ENCODE peak calls at places on chromosomes 2 and 18, in four cellular contexts. G is GM12878, F is upper lobe of left lung, A is transverse colon. D is an unnamed sample.

GRCh38 chr18:22040527-22040926 is 128.9 kb upstream of the GATA6 start:
- DNase-seq in G (no peak), F (no peak), A (peak), D (no peak)

GRCh38 chr18:11245889-11246288 is 96.5 kb upstream of the PIEZO2 start:
- DNase-seq in G (no peak), F (no peak), A (no peak), D (no peak)

GRCh38 chr18:61572871-61573270 is 239.6 kb downstream of the CDH20 start:
- DNase-seq in G (no peak), F (no peak), A (no peak), D (no peak)

GRCh38 chr2:28486526-28486925 is 9.3 kb upstream of the PLB1 start:
- DNase-seq in G (no peak), F (no peak), A (no peak), D (no peak)

GRCh38 chr2:182014284-182014683 is 28.6 kb downstream of the PPP1R1C start:
- DNase-seq in G (no peak), F (no peak), A (no peak), D (no peak)

GRCh38 chr18:45962461-45962860 is 4.7 kb downstream of the EPG5 start:
- DNase-seq in G (peak), F (no peak), A (no peak), D (no peak)

GRCh38 chr2:168210898-168211570 is 36.4 kb downstream of the STK39 start:
- DNase-seq in G (no peak), F (no peak), A (no peak), D (no peak)

GRCh38 chr2:205723174-205723573 is 40.9 kb downstream of the NRP2 start:
- DNase-seq in G (no peak), F (no peak), A (no peak), D (no peak)

GRCh38 chr2:218407717-218408116 is 8.0 kb downstream of the CTDSP1 start:
- DNase-seq in G (no peak), F (no peak), A (no peak), D (peak)

GRCh38 chr2:240644171-240644651 is 18.9 kb downstream of the GPR35 start:
- DNase-seq in G (no peak), F (no peak), A (no peak), D (peak)

GRCh38 chr18:77250501-77250925 is 865 bp downstream of the GALR1 start:
- DNase-seq in G (no peak), F (peak), A (no peak), D (no peak)

GRCh38 chr2:7034313-7034712 is 117.1 kb downstream of the RNF144A start:
- DNase-seq in G (no peak), F (no peak), A (no peak), D (peak)

GRCh38 chr2:62254424-62255266 is 58.7 kb downstream of the B3GNT2 start:
- DNase-seq in G (no peak), F (no peak), A (no peak), D (no peak)

DNA sequence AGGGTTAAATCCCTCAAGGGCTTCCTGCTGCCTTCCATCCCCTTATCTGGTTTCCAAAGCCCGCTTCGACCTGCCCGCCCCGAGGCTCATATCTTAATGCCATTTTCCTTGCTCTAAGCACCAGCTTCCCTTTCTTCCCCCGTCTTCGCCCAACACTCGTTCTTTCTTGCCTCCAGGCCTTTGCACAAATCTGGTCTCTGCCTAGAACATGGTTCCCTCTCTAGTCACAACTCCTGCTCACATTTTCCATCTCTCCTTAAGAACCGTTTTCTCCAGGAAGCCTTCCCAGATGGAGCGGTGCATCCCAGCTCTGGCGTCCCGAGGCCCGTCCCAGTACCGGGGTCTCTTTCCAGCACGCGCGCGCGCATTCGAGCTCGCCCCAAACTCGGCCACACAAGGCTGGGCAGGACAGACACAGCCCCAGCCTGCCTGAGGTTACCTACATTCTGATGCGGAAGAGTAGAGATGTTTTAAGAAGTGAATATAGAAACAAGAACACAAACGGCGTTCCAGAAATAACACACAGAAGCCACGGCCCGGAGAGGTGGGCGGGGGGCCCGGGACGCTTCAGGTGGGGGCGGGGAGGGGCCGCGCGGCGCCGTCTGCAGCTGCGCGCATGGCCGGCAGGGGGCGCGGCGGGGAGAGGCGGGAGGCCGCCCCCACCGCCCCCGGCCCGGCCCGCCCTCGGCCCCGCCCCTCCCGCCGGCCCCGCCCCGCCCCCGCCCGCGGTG is at the start of gene DGKD:
- DNase-seq in G (no peak), F (no peak), A (peak), D (peak)
- TF ChIP-seq POLR2AphosphoS5 in G (peak), F (no peak), A (no peak), D (no peak)

GRCh38 chr2:12321017-12321641 is 395.6 kb upstream of the TRIB2 start:
- DNase-seq in G (no peak), F (no peak), A (no peak), D (peak)

GRCh38 chr2:12330916-12331315 is 385.8 kb upstream of the TRIB2 start:
- DNase-seq in G (no peak), F (no peak), A (no peak), D (no peak)

GRCh38 chr2:12326449-12327190 is 390.1 kb upstream of the TRIB2 start:
- DNase-seq in G (no peak), F (no peak), A (no peak), D (no peak)

GRCh38 chr2:12321886-12322285 is 394.9 kb upstream of the TRIB2 start:
- DNase-seq in G (no peak), F (no peak), A (no peak), D (no peak)

DNA sequence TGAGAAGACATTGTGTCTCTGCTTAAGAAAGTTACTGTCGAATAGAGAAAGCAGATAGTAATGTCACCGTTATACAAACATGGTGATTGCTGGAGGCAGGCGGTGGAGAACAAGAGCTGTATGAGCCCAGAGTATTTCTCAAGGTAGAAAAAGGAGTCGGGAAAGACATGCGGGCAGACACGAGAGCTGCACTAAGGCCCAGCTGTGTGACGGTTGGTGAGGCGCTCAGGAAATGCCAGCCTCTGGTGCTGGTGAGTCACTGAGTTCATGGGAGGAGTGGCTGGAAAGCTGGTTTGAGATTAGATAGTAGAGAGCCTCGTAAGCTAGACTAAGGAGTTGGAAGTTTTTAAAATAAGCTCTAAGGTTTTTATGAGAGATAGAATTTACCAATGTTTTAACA is 390.9 kb upstream of the TRIB2 start:
- DNase-seq in G (no peak), F (no peak), A (no peak), D (no peak)
- TF ChIP-seq EP300 in G (no peak), F (no peak), A (no peak), D (no peak)

GRCh38 chr18:42340423-42341009 is 385.5 kb downstream of the PIK3C3 start:
- DNase-seq in G (no peak), F (no peak), A (no peak), D (no peak)
- H3K4me3 ChIP-seq in G (no peak), F (no peak), A (no peak), D (no peak)

DNA sequence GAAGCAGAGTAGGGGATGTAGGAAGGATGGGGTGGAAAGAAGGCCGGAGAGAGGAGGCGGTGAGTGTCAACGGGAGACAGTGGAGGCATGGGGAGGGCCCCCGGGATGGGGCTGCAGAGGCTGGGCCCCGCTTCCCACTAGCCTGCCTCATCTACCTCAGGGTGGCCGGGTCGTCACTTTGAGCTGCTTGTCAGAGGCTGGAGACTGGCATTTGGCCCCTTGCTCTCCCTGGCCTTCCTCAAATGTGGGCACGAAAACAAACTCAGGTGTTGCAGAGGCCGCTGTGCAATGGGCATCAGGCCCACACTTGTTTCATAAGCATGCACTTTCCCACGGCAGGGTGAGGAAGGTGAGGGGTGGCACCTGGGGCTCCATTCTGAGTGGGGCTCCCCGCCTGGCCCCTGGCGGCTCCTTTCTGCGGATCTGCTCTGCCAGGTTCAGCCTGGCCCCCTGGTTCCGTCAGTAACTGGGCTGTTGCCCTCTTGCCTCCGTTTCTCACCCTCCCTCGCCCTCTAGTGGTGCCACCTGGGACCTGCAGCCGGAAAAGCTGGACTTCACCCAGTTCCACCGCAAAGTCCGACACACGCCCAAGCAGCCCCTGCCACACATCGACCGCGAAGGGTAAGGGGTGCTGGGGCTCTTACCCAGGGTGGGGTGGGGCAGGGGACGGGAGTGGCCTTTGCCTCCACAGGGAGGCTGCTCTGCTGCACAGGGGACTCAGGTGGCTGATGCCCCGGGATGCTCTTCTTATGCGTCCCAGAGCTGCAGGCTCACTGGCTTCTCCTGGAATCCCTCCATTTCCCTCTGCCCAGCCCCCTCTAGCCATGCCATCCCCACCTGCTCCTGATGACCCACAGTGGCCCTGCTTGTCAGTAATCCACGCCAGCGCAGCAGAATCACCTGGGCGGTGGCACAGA is 125.4 kb downstream of the CTIF start:
- DNase-seq in G (no peak), F (peak), A (peak), D (peak)
- TF ChIP-seq POLR2AphosphoS5 in G (no peak), F (no peak), A (no peak), D (peak)

DNA sequence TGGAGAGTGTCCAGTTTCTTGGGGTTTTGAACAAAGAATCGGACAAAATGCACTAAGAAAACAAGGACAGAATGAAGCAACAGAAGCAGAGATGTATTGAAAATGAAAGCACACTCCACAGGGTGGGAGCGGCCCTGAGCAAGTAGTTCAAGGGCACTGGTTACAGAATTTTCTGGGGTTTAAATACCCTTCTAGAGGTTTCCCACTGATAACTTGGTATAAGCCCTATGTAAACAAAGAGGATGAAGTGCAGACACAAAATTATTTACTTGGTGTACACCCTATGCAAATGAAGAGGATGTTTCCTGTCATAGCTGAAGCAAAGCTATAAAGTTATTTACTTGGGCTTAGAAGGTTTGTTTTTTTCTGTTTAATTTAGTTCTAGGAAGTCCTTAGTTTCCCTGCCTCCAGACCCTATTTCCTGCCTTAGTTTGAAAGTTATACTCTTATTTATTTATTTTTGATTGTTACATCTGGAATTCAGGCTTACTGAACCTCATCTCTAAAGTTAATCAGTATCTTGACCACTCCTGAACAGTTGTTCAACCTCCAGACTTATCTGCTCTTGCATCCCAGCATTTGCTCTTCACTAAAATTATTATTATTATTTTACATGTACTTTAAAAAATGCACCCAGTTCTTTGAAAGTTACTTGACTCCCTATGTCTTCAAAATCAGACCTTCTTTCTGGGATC is 193.5 kb downstream of the SPP2 start:
- DNase-seq in G (no peak), F (no peak), A (no peak), D (no peak)
- TF ChIP-seq EP300 in G (no peak), F (no peak), A (no peak), D (no peak)

D was measured in sigmoid colon.